ENCODE peak calls at places on chromosome 2, in ten cellular contexts. O is NCI-H2029 treated with DMSO at 0.1 percent for 48 hours; V is spleen; W is activated effector memory CD4-positive, alpha-beta T cell treated with anti-CD3 and anti-CD28 coated beads, Interleukin-2, amount 50 U/mL, for 16 hours; U is SW480; H is NCI-H526 treated with DMSO at 0.1 percent for 48 hours; N is EH; Z is lower lobe of right lung; M is HT1080; G is ELF-1. I is an unnamed sample.

GRCh38 chr2:74816540-74817331 is 17.2 kb upstream of the HK2 start:
- DNase-seq in O (peak), V (no peak), W (no peak), U (no peak), H (peak), N (no peak), Z (no peak), M (no peak), G (no peak), I (no peak)

GRCh38 chr2:101150306-101151140 is 659 bp downstream of the TBC1D8 start:
- DNase-seq in O (no peak), V (peak), W (peak), U (peak), H (peak), N (peak), Z (peak), M (no peak), G (peak), I (no peak)

GRCh38 chr2:197786010-197786877 is 1.1 kb upstream of the BOLL start:
- DNase-seq in O (no peak), V (peak), W (peak), U (no peak), H (no peak), N (no peak), Z (peak), M (no peak), G (peak), I (no peak)

GRCh38 chr2:200856806-200857205 is 7.7 kb downstream of the CLK1 start:
- DNase-seq in O (no peak), V (no peak), W (no peak), U (no peak), H (no peak), N (no peak), Z (no peak), M (no peak), G (no peak), I (no peak)

GRCh38 chr2:219803294-219803693 is 175.9 kb downstream of the SLC4A3 start:
- DNase-seq in O (no peak), V (no peak), W (no peak), U (peak), H (no peak), N (peak), Z (no peak), M (peak), G (no peak), I (peak)

GRCh38 chr2:189866296-189866695 is 82.0 kb downstream of the PMS1 start:
- DNase-seq in O (no peak), V (no peak), W (no peak), U (no peak), H (no peak), N (peak), Z (no peak), M (no peak), G (no peak), I (no peak)

GRCh38 chr2:42964444-42965081 is 172.2 kb upstream of the HAAO start:
- DNase-seq in O (peak), V (peak), W (no peak), U (no peak), H (no peak), N (peak), Z (peak), M (peak), G (no peak), I (peak)

GRCh38 chr2:152406119-152406835 is 71.3 kb downstream of the FMNL2 start:
- DNase-seq in O (no peak), V (no peak), W (no peak), U (no peak), H (no peak), N (no peak), Z (no peak), M (no peak), G (no peak), I (no peak)

GRCh38 chr2:157329524-157329923 is 3.9 kb upstream of the ERMN start:
- DNase-seq in O (peak), V (peak), W (no peak), U (no peak), H (peak), N (no peak), Z (no peak), M (peak), G (no peak), I (no peak)

GRCh38 chr2:53211201-53211774 is 556.3 kb upstream of the CHAC2 start:
- DNase-seq in O (no peak), V (no peak), W (no peak), U (no peak), H (no peak), N (no peak), Z (no peak), M (no peak), G (no peak), I (no peak)

GRCh38 chr2:32227492-32227891 is 37.2 kb downstream of the NLRC4 start:
- DNase-seq in O (no peak), V (no peak), W (no peak), U (no peak), H (no peak), N (no peak), Z (no peak), M (no peak), G (no peak), I (peak)

GRCh38 chr2:16773080-16773713 is 107.6 kb upstream of the CYRIA start:
- DNase-seq in O (no peak), V (no peak), W (no peak), U (peak), H (peak), N (no peak), Z (no peak), M (peak), G (peak), I (peak)

I was measured in fibroblast of lung.